ENCODE peak calls at places on chromosomes 2 and 18, in five cellular contexts. One of them, this sample, is unnamed.

GRCh38 chr2:28423856-28424605 is 31.4 kb downstream of the FOSL2 start:
- DNase-seq in neural crest cell: no peak
- DNase-seq in AG08395: no peak
- DNase-seq in HS-5: no peak
- DNase-seq in WTC11: no peak
- DNase-seq in this sample: no peak

GRCh38 chr2:10285191-10285577 is 17.5 kb upstream of the HPCAL1 start:
- DNase-seq in neural crest cell: no peak
- DNase-seq in AG08395: no peak
- DNase-seq in HS-5: no peak
- DNase-seq in WTC11: no peak
- DNase-seq in this sample: no peak

GRCh38 chr2:43300781-43301586 is 74.6 kb upstream of the ZFP36L2 start:
- DNase-seq in neural crest cell: no peak
- DNase-seq in AG08395: no peak
- DNase-seq in HS-5: no peak
- DNase-seq in WTC11: no peak
- DNase-seq in this sample: no peak

GRCh38 chr2:231605607-231606091 is 13.0 kb downstream of the TEX44 start:
- DNase-seq in neural crest cell: no peak
- DNase-seq in AG08395: no peak
- DNase-seq in HS-5: no peak
- DNase-seq in WTC11: no peak
- DNase-seq in this sample: no peak

GRCh38 chr2:15933184-15933845 is 7.0 kb upstream of the MYCN start:
- DNase-seq in neural crest cell: no peak
- DNase-seq in AG08395: no peak
- DNase-seq in HS-5: no peak
- DNase-seq in WTC11: no peak
- DNase-seq in this sample: no peak

GRCh38 chr18:79754831-79755351 is 42.8 kb upstream of the KCNG2 start:
- DNase-seq in neural crest cell: no peak
- DNase-seq in AG08395: no peak
- DNase-seq in HS-5: no peak
- DNase-seq in WTC11: no peak
- DNase-seq in this sample: no peak

GRCh38 chr2:241417626-241418025 is 61.5 kb downstream of the FARP2 start:
- DNase-seq in neural crest cell: no peak
- DNase-seq in AG08395: no peak
- DNase-seq in HS-5: no peak
- DNase-seq in WTC11: no peak
- DNase-seq in this sample: no peak

GRCh38 chr18:77103991-77104521 is 28.5 kb downstream of the MBP start:
- DNase-seq in neural crest cell: no peak
- DNase-seq in AG08395: no peak
- DNase-seq in HS-5: no peak
- DNase-seq in WTC11: no peak
- DNase-seq in this sample: no peak

GRCh38 chr2:52776571-52776970 is 991.0 kb upstream of the CHAC2 start:
- DNase-seq in neural crest cell: no peak
- DNase-seq in AG08395: no peak
- DNase-seq in HS-5: no peak
- DNase-seq in WTC11: no peak
- DNase-seq in this sample: no peak

GRCh38 chr2:225458431-225459117 is 59.1 kb downstream of the NYAP2 start:
- DNase-seq in neural crest cell: no peak
- DNase-seq in AG08395: no peak
- DNase-seq in HS-5: no peak
- DNase-seq in WTC11: no peak
- DNase-seq in this sample: no peak

GRCh38 chr2:221060335-221060734 is 511.8 kb downstream of the EPHA4 start:
- DNase-seq in neural crest cell: no peak
- DNase-seq in AG08395: no peak
- DNase-seq in HS-5: peak; percentile 61
- DNase-seq in WTC11: no peak
- DNase-seq in this sample: no peak

GRCh38 chr2:218962859-218963492 is 3.5 kb downstream of the CDK5R2 start:
- DNase-seq in neural crest cell: peak; percentile 96
- DNase-seq in AG08395: peak; percentile 64
- DNase-seq in HS-5: no peak
- DNase-seq in WTC11: peak; percentile 97
- DNase-seq in this sample: peak; percentile 55

GRCh38 chr18:63979409-63979908 is 9.6 kb downstream of the SERPINB8 start:
- DNase-seq in neural crest cell: peak; percentile 45
- DNase-seq in AG08395: peak; percentile 79
- DNase-seq in HS-5: no peak
- DNase-seq in WTC11: peak; percentile 55
- DNase-seq in this sample: no peak

GRCh38 chr2:10575566-10576300 is 114.0 kb downstream of the NOL10 start:
- DNase-seq in neural crest cell: no peak
- DNase-seq in AG08395: peak; percentile 79
- DNase-seq in HS-5: peak; percentile 93
- DNase-seq in WTC11: no peak
- DNase-seq in this sample: no peak

GRCh38 chr2:189661957-189662321 is 680 bp downstream of the ASNSD1 start:
- DNase-seq in neural crest cell: no peak
- DNase-seq in AG08395: no peak
- DNase-seq in HS-5: no peak
- DNase-seq in WTC11: no peak
- DNase-seq in this sample: no peak

GRCh38 chr18:58044370-58045264 is 591 bp downstream of the NEDD4L start:
- DNase-seq in neural crest cell: peak; percentile 36
- DNase-seq in AG08395: peak; percentile 14
- DNase-seq in HS-5: no peak
- DNase-seq in WTC11: peak; percentile 52
- DNase-seq in this sample: peak; percentile 17

This sample was measured in T-helper 9 cell.